ENCODE peak calls at places on chromosomes 12 and 14, in four cellular contexts. U is IMR-90, M is H1, D is neuronal stem cell. K is an unnamed sample.

GRCh38 chr14:34629344-34629656 is 648 bp downstream of the SNX6 start:
- DNase-seq in U (no peak), M (no peak), D (no peak), K (no peak)

GRCh38 chr14:57212919-57213318 is 55.8 kb downstream of the EXOC5 start:
- DNase-seq in U (peak), M (no peak), D (no peak), K (peak)

GRCh38 chr12:7100239-7100638 is 8.0 kb upstream of the C1R start:
- DNase-seq in U (no peak), M (no peak), D (no peak), K (no peak)

GRCh38 chr12:12901158-12901791 is 9.9 kb downstream of the GPRC5A start:
- DNase-seq in U (peak), M (no peak), D (no peak), K (peak)

GRCh38 chr12:47189753-47190152 is 110.0 kb upstream of the AMIGO2 start:
- DNase-seq in U (no peak), M (no peak), D (no peak), K (no peak)

GRCh38 chr12:26855337-26856089 is 22.5 kb upstream of the ITPR2 start:
- DNase-seq in U (no peak), M (no peak), D (no peak), K (no peak)

GRCh38 chr12:55676707-55677106 is 31.0 kb downstream of the ITGA7 start:
- DNase-seq in U (no peak), M (no peak), D (no peak), K (no peak)

GRCh38 chr14:32019271-32019670 is 57.8 kb upstream of the ARHGAP5 start:
- DNase-seq in U (no peak), M (no peak), D (no peak), K (no peak)

GRCh38 chr14:78697341-78697740 is 527.2 kb downstream of the NRXN3 start:
- DNase-seq in U (peak), M (no peak), D (no peak), K (peak)

GRCh38 chr14:98103705-98104104 is 1168.3 kb downstream of the BCL11B start:
- DNase-seq in U (no peak), M (no peak), D (no peak), K (no peak)

GRCh38 chr12:122850695-122851350 is 15.6 kb downstream of the HIP1R start:
- DNase-seq in U (peak), M (no peak), D (no peak), K (peak)

GRCh38 chr12:58841058-58841798 is 79.1 kb downstream of the LRIG3 start:
- DNase-seq in U (no peak), M (no peak), D (no peak), K (no peak)

GRCh38 chr14:91061309-91061887 is 957 bp upstream of the RPS6KA5 start:
- DNase-seq in U (no peak), M (no peak), D (no peak), K (no peak)

GRCh38 chr14:103702095-103702494 is 13.2 kb downstream of the XRCC3 start:
- DNase-seq in U (no peak), M (no peak), D (no peak), K (no peak)

GRCh38 chr14:60163741-60164140 is 1.5 kb downstream of the DHRS7 start:
- DNase-seq in U (no peak), M (no peak), D (no peak), K (no peak)

GRCh38 chr12:109606261-109607028 is 32.9 kb downstream of the MVK start:
- DNase-seq in U (no peak), M (no peak), D (peak), K (no peak)

GRCh38 chr12:47318963-47319362 is 239.2 kb upstream of the AMIGO2 start:
- DNase-seq in U (no peak), M (no peak), D (no peak), K (no peak)

GRCh38 chr14:95313707-95314106 is 6.0 kb downstream of the CLMN start:
- DNase-seq in U (peak), M (no peak), D (no peak), K (peak)

GRCh38 chr14:85599939-85600338 is 70.0 kb downstream of the FLRT2 start:
- DNase-seq in U (peak), M (no peak), D (no peak), K (peak)

GRCh38 chr12:30437044-30437443 is 258.6 kb downstream of the IPO8 start:
- DNase-seq in U (no peak), M (no peak), D (no peak), K (no peak)

GRCh38 chr14:75335588-75335987 is 57.0 kb downstream of the FOS start:
- DNase-seq in U (no peak), M (no peak), D (no peak), K (no peak)

GRCh38 chr12:107319536-107320030 is 226.2 kb upstream of the CRY1 start:
- DNase-seq in U (no peak), M (no peak), D (no peak), K (peak)

GRCh38 chr12:59118356-59118755 is 198.1 kb upstream of the LRIG3 start:
- DNase-seq in U (no peak), M (no peak), D (no peak), K (no peak)

GRCh38 chr12:121456551-121456950 is 56.6 kb downstream of the RNF34 start:
- DNase-seq in U (no peak), M (no peak), D (no peak), K (peak)

GRCh38 chr12:13942826-13943225 is 38.6 kb downstream of the GRIN2B start:
- DNase-seq in U (no peak), M (no peak), D (no peak), K (no peak)

GRCh38 chr12:116520801-116521471 is 38.2 kb upstream of the MAP1LC3B2 start:
- DNase-seq in U (peak), M (no peak), D (no peak), K (peak)

GRCh38 chr12:31034372-31034771 is 39.3 kb upstream of the DDX11 start:
- DNase-seq in U (no peak), M (no peak), D (no peak), K (peak)

GRCh38 chr12:69064734-69065413 is 131.9 kb upstream of the CPM start:
- DNase-seq in U (no peak), M (no peak), D (no peak), K (no peak)

GRCh38 chr12:52243774-52244614 is 11.0 kb downstream of the KRT7 start:
- DNase-seq in U (peak), M (no peak), D (no peak), K (peak)

GRCh38 chr12:89244536-89244935 is 107.8 kb downstream of the DUSP6 start:
- DNase-seq in U (peak), M (no peak), D (no peak), K (peak)

GRCh38 chr12:116465407-116465806 is 93.8 kb upstream of the MAP1LC3B2 start:
- DNase-seq in U (no peak), M (no peak), D (no peak), K (no peak)

GRCh38 chr12:114625294-114625851 is 58.6 kb downstream of the TBX3 start:
- DNase-seq in U (peak), M (peak), D (peak), K (peak)

GRCh38 chr14:22994762-22995275 is 12.5 kb upstream of the AJUBA start:
- DNase-seq in U (peak), M (no peak), D (no peak), K (peak)

GRCh38 chr12:67766370-67766769 is 117.8 kb downstream of the DYRK2 start:
- DNase-seq in U (peak), M (no peak), D (no peak), K (no peak)

GRCh38 chr14:89027097-89027740 is 202.8 kb downstream of the TTC8 start:
- DNase-seq in U (peak), M (no peak), D (peak), K (peak)

GRCh38 chr14:75164809-75165208 is 11.6 kb downstream of the TMED10 start:
- DNase-seq in U (no peak), M (no peak), D (no peak), K (no peak)

GRCh38 chr14:28461379-28461778 is 305.2 kb upstream of the FOXG1 start:
- DNase-seq in U (no peak), M (no peak), D (no peak), K (no peak)

GRCh38 chr12:84276215-84276614 is 636.4 kb downstream of the SLC6A15 start:
- DNase-seq in U (peak), M (no peak), D (no peak), K (no peak)

GRCh38 chr12:109446-109845 is 42.9 kb downstream of the IQSEC3 start:
- DNase-seq in U (no peak), M (no peak), D (no peak), K (no peak)

DNA sequence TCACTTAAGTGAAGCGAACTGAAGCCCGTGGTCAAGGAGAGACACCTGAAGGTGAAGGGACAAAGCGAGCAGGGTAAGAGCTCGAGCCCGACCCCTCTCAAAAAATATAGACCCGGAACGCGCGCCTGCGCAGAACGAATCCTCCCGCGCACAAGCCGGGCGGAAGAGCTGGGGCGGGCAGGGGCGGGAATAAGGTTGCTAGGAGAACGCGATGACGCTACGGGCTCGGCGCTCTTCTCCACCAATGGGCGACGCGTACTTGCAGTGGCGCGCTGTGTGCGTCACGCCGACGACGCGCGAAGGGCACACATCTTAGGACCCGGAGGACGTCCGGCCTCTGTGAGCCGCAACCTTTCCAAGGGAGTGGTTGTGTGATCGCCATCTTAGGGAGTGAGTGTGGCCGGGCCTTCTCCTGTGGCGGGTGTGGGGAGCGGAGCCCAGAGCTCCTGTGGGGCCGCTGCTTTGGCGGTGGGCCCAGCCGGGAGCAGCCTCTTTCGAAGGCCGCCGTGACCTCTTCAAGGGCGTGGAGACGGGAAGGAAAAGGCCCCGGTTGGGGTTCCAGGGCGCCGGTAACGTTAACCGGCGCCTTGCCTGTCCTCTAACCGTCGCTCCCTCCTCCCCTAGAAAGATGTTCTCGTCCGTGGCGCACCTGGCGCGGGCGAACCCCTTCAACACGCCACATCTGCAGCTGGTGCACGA is at the start of gene SLC25A3:
- DNase-seq in U (peak), M (peak), D (peak), K (peak)
- H2BK120ac ChIP-seq in U (peak), M (no peak), D (no peak), K (peak)

GRCh38 chr14:99736600-99737371 is 52.7 kb downstream of the CYP46A1 start:
- DNase-seq in U (no peak), M (no peak), D (no peak), K (no peak)
- H3K9ac ChIP-seq in U (peak), M (no peak), D (no peak), K (no peak)

DNA sequence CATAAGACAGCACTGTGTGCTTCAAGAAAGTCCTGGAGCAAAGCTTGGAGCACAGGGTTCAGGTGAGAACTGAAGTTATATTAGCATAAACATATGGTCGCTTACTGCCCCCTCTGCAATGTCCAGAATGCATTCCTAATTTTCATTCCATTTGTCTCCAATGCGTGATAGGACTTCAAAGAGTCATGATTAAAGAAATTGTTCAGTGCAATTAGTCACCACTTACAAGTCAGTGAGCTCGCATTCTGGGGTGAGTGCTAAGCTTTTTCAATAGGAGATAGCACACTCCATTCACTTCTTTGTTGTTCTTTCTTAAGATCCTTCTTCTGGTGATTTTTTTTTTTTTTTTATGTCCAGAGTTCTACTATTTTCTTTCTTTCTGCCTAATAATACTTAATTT is 398.4 kb downstream of the SYT1 start:
- DNase-seq in U (peak), M (no peak), D (peak), K (no peak)
- H2AK5ac ChIP-seq in U (no peak), M (no peak), D (no peak), K (no peak)

GRCh38 chr12:45214739-45215418 is 1.0 kb upstream of the ANO6 start:
- DNase-seq in U (peak), M (no peak), D (no peak), K (no peak)

GRCh38 chr12:45215419-45216296 is at the start of gene ANO6:
- DNase-seq in U (peak), M (no peak), D (peak), K (peak)

GRCh38 chr12:45217846-45218245 is 2.0 kb downstream of the ANO6 start:
- DNase-seq in U (peak), M (no peak), D (no peak), K (no peak)

GRCh38 chr12:45216983-45217485 is 1.1 kb downstream of the ANO6 start:
- DNase-seq in U (no peak), M (no peak), D (no peak), K (no peak)

DNA sequence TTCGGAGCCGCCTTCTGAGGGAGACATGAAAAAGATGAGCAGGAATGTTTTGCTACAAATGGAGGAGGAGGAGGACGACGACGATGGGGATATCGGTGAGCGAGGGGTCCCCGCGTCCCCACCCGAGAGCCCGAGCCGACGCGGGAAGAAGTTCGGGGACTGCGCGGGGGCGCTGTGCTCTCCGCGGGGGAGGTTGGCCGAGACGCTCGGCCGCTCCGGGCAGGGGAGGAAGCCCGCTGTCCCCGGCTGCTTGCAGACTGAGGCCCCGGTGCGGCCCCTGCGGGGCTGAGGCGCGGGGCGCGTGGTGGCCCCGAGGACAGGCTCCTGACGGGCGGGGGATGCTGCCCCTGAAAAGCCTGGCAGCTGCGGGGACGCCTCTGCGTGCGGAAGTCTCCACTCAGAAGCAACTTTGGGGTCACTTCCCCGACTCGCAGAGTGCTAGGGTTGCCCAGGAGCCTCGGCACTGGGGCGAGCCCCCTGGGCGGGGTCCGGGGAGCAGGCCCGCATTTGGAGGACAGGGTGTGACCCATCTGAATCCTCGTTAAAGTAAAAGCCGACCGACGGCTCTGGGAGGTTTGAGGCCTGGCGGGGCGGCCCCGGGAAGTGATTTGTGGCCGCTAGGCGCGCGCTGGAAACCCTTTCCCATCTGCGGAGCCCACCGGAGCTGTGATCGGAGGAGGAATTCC is 545 bp downstream of the ANO6 start:
- DNase-seq in U (peak), M (no peak), D (peak), K (peak)
- H2BK120ac ChIP-seq in U (peak), M (no peak), D (peak), K (peak)

DNA sequence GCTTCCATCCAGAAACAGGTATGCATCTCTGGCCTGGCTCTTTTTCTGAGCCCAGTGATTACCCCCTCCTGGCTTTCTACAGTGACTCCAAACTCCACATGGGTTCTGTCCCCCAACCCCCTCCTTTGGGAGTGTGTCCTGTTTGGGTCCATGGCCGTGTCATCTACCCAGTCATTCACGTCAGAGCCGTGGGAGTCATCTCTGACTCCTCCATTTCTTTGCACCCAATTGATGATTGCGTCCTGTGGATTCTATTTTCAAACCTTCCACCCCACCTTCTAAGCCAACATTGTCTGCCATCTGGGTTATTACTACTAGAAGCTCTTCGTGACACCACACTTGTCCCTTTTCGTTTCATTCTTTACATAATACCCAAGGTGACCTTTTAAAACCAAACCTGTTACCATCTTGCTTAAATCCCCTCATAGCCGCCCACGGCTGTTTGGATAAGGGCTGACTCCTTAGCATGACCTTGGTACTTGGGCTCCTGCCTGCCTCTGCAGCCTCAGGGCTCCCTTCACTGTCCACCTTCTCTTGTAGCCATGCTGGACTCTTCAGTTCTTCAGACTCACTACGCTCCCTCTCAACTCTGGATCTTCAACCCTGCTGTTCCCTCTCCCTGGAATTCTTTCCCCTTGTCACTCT is 38.1 kb upstream of the NT5DC3 start:
- DNase-seq in U (no peak), M (no peak), D (no peak), K (no peak)
- H3K9ac ChIP-seq in U (no peak), M (no peak), D (no peak), K (no peak)

DNA sequence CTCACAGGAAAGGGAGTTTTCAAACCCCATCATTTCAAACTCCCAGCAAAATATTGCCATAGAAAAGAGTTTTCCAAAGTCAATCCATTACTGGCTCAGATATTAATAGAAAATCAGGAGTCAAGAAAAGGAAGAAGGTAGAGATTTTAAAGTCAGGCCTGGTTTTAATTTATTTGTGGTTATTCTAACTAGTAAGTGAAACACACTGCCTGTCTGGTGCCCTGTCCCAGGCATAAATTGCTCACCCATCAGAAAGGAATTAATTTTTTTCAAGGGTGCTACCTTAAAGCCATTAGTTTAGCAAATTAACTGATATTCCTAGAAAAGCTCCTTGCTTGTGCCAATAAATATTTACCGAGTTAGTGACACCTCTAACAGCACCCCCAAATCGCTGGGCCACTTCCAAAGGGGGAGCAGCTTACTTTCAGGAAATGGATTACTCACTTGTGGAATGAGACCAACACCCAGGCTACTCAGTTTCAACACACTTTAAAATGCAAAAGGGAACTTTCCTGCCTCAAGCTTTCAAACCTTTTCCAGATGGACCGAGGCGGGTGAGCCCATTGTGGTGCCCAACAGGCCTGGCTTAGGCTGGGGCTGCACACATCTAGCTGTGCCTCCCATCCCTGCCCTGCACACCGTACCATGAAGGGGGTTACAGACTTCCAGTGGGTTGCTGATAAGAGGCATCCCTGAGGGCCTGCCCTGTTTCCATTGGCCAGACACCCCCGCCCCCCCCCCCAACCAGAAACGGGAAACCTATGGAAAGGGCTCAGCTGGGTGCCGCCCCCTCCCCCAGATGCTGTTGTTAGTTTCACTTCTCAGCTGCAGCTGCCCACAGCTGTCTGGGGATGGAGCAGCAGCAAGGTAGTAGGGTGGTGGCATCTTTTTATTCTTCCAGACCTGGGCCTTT is 117.2 kb downstream of the SAMD4A start:
- DNase-seq in U (peak), M (peak), D (no peak), K (peak)
- H2AK5ac ChIP-seq in U (peak), M (no peak), D (no peak), K (no peak)

GRCh38 chr12:66653801-66654200 is 25.1 kb downstream of the GRIP1 start:
- DNase-seq in U (no peak), M (no peak), D (no peak), K (no peak)
- H2BK120ac ChIP-seq in U (no peak), M (no peak), D (no peak), K (no peak)

GRCh38 chr12:120388711-120389431 is 19.9 kb upstream of the MSI1 start:
- DNase-seq in U (no peak), M (peak), D (peak), K (no peak)
- H3K9ac ChIP-seq in U (no peak), M (no peak), D (no peak), K (no peak)

GRCh38 chr14:102251161-102251560 is 53.8 kb downstream of the MOK start:
- DNase-seq in U (no peak), M (no peak), D (no peak), K (peak)
- H2AK5ac ChIP-seq in U (no peak), M (no peak), D (no peak), K (no peak)

GRCh38 chr12:79547044-79547734 is 143.6 kb downstream of the PAWR start:
- DNase-seq in U (peak), M (peak), D (peak), K (peak)
- H2BK120ac ChIP-seq in U (peak), M (peak), D (no peak), K (no peak)